ENCODE peak calls at places on chromosome 11, in four cellular contexts. W, I, D and S are unnamed samples.
A peak's percentile ranks its signal among the peaks of the same experiment; 100 is the strongest.

GRCh38 chr11:122668562-122669090 is 13.1 kb downstream of the UBASH3B start:
- DNase-seq in I (no peak), W (no peak), D (no peak), S (no peak)

GRCh38 chr11:71977743-71978418 is 20.8 kb upstream of the IL18BP start:
- DNase-seq in I (no peak), W (no peak), D (peak; percentile 68), S (peak; percentile 51)

GRCh38 chr11:19892387-19892786 is 179.8 kb downstream of the NAV2 start:
- DNase-seq in W (no peak), D (no peak), I (no peak), S (no peak)

GRCh38 chr11:37364246-37364839 is 766.3 kb upstream of the RAG2 start:
- DNase-seq in D (no peak), W (no peak), I (no peak), S (no peak)

GRCh38 chr11:112785104-112785503 is 176.1 kb upstream of the NCAM1 start:
- DNase-seq in W (no peak), D (no peak), I (no peak), S (no peak)

GRCh38 chr11:304915-305833 is 2.4 kb upstream of the IFITM2 start:
- DNase-seq in W (peak; percentile 65), I (peak; percentile 73), D (peak; percentile 90), S (peak; percentile 52)

GRCh38 chr11:75276696-75277095 is 36.1 kb downstream of the TPBGL start:
- DNase-seq in I (no peak), W (no peak), D (peak; percentile 52), S (no peak)

GRCh38 chr11:92131289-92131890 is 93.2 kb upstream of the FAT3 start:
- DNase-seq in D (no peak), W (no peak), I (no peak), S (no peak)

GRCh38 chr11:110850846-110851245 is 138.6 kb upstream of the ARHGAP20 start:
- DNase-seq in I (no peak), W (no peak), D (no peak), S (no peak)

GRCh38 chr11:44711772-44712608 is 14.8 kb upstream of the TSPAN18 start:
- DNase-seq in W (no peak), D (no peak), I (no peak), S (no peak)

DNA sequence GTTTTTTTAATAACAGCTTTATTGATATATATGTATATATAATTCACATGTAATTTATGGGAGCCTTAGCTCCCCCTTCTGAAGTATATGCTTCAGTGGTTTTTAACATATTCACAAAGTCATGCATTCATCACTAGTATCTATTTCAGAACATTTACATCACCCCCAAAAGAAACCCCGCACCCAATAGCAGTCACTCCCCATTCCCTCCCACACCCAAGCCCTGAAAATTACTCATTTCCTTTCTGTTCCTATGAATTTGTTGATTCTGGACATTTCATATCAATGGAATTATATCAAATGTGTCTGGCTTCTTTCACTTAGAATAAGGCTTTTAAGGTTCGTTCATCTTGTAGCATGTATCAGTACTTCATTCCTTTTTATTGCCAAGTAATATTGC is 35.6 kb upstream of the SYT7 start:
- DNase-seq in W (no peak), I (no peak), D (no peak), S (no peak)
- H3K27me3 ChIP-seq in W (no peaks in the 10 kb centered on the region), I (no peaks in the 10 kb centered on the region), D (no peaks in the 10 kb centered on the region), S (peaks cover 22% of the 10 kb centered on the region)

DNA sequence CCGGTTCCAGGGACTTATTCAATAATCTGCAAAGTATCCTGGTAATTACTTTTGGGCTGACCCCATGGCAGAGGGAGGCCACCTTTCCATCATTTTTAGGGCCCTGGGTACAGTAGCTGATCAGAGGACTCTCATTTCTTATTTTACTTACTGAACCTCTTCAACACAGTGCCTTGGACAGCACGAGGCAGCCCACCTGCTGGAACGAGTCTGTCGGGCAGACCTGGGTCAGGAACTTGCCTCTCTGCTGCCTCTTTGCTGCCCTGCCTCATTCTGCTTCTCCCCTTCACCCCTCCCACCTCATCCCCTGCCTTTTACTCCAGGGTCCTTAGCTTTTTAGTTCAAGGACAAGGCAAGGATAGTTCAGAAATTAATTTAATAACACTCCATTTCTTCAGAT is 204.5 kb downstream of the CSNK2A3 start:
- DNase-seq in I (no peak), D (no peak), W (no peak), S (no peak)
- H3K27ac ChIP-seq in I (no peak overlapping the region), D (peak overlapping the region; percentile 69), W (no peak overlapping the region), S (peak overlapping the region; percentile 95)

DNA sequence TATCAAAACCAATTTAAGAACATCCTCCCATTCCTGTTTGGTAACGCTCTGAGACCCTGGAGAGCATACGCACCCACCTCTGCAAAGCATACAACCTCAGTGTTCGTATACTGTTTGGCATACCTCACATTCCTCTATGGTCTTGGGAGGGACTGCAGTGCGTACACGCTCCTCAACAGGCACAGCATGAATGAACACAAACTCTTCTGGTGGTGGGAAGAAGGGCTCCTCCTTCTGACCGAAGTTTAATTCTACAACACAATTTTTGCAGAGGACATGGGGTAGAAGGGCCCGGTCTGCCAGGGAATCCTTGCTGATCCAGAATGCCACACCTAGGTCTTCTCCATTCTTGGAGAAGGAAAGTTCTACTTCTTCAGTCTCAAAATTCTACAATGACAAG is 5.3 kb downstream of the HNRNPUL2 start:
- DNase-seq in W (no peak), I (no peak), D (peak; percentile 20), S (no peak)
- TF ChIP-seq CTCF in W (no peak), I (no peak), D (no peak), S (no peak)

DNA sequence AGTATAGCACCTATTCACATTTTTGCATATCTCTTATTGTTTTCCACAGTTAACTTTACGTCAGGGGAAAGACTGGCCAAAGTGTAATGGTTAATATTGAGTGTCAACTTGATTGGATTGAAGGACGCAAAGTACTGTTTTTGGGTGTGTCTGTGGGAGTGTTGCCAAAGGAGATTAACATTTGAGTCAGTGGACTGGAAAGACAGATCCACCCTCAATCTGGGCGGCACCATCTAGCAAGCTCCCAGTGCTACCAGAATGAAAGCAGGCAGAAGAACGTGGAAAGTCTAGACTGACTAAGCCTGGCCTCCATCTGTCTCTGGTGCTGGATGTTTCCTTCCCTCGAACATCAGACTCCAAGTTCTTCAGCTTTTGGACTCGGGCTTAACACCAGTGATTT is 1900.7 kb upstream of the RAG2 start:
- DNase-seq in I (no peak), W (no peak), D (no peak), S (no peak)
- H3K27me3 ChIP-seq in I (no peaks in the 10 kb centered on the region), W (no peaks in the 10 kb centered on the region), D (no peaks in the 10 kb centered on the region), S (no peaks in the 10 kb centered on the region)

DNA sequence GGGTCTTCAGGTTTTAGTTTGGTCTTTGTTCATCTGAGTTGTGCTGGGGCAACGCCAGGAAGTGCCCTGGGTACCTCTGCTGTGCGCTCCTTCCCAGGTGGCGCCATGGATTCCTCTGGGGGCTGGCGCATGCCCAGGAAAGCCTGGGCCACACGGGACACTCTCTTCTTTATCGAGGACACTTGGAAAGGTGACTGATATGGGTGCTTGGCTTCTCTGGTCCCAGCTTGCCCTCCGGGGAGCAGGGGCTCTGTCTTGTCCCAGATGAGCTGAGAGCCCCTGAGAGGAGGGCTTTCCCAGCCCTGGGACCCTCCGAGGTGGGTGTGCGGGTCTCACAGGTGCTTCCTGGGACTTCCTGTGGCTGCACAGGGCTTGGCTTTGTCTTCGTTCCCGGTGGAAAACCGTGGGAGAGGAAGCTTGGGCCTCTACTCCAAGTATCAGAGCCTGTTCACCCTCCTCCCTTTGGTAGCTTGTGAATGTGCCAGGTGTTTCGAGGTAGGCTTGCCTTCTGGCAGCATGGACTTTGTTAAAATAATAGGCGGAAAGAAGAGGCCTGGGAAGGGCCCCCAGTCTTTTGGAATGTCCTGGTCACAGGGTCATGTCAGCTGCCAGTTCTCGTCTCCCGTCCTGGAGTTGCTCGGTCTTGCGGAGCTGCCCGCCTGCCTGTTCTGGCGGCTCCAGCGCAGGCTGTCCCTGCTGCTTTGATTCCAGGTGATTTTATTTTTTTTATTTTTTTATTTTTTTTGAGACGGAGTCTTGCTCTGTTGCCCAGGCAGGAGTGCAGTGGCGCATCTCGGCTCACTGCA is 10.1 kb upstream of the NEAT1 start:
- DNase-seq in W (peak; percentile 13), D (peak; percentile 62), I (peak; percentile 50), S (no peak)
- H3K27ac ChIP-seq in W (peak overlapping the region; percentile 79), D (no peak overlapping the region), I (peak overlapping the region; percentile 50), S (no peak overlapping the region)

GRCh38 chr11:65856689-65857499 is 1.1 kb downstream of the CFL1 start:
- DNase-seq in I (peak; percentile 90), D (peak; percentile 92), W (peak; percentile 66), S (peak; percentile 79)

GRCh38 chr11:65855927-65856363 is 2.0 kb downstream of the CFL1 start:
- DNase-seq in I (no peak), W (no peak), D (no peak), S (no peak)

GRCh38 chr11:65858354-65859133 is 564 bp upstream of the CFL1 start:
- DNase-seq in I (no peak), W (no peak), D (no peak), S (no peak)

GRCh38 chr11:65859134-65859811 is 960 bp upstream of the MUS81 start:
- DNase-seq in I (peak; percentile 99), W (peak; percentile 99), D (peak; percentile 100), S (peak; percentile 91)

GRCh38 chr11:65857500-65858353 is at the start of gene CFL1:
- DNase-seq in D (peak; percentile 100), I (peak; percentile 99), W (peak; percentile 97), S (peak; percentile 93)
- TF ChIP-seq CTCF in D (no peak), I (no peak), W (peak; percentile 37), S (no peak)

GRCh38 chr11:77636738-77637344 is 753 bp downstream of the CLNS1A start:
- DNase-seq in W (no peak), I (no peak), D (no peak), S (no peak)

GRCh38 chr11:77637345-77638165 is at the start of gene CLNS1A:
- DNase-seq in I (peak; percentile 92), D (peak; percentile 90), W (peak; percentile 70), S (peak; percentile 68)

GRCh38 chr11:77630311-77630710 is 7.3 kb downstream of the CLNS1A start:
- DNase-seq in D (no peak), I (no peak), W (no peak), S (no peak)

GRCh38 chr11:77634724-77635123 is 2.9 kb downstream of the CLNS1A start:
- DNase-seq in D (no peak), I (no peak), W (no peak), S (no peak)

GRCh38 chr11:77633856-77634425 is 3.7 kb downstream of the CLNS1A start:
- DNase-seq in W (no peak), I (no peak), D (no peak), S (no peak)
- H3K27me3 ChIP-seq in W (no peaks in the 10 kb centered on the region), I (no peaks in the 10 kb centered on the region), D (no peaks in the 10 kb centered on the region), S (no peaks in the 10 kb centered on the region)